ENCODE peak calls at places on chromosomes 2 and 18, in nine cellular contexts. D is astrocyte of the cerebellum; G is stimulated activated CD4-positive, alpha-beta T cell treated with anti-CD3 and anti-CD28 coated beads, Interleukin-2, amount 100 ng/mL, for 48 hours; U is hepatocyte; H is activated CD4-positive, alpha-beta T cell treated with anti-CD3 and anti-CD28 coated beads for 48 hours; Z is CD4-positive, alpha-beta memory T cell; E is hippocampal formation; S is dorsolateral prefrontal cortex; Q is endothelial cell. M is an unnamed sample.

GRCh38 chr2:10985260-10985659 is 73.5 kb downstream of the KCNF1 start:
- DNase-seq in Q (no peak), E (no peak), H (no peak), U (no peak), G (no peak), Z (no peak), S (no peak), D (no peak), M (no peak)

GRCh38 chr2:39871291-39871761 is 92.3 kb upstream of the THUMPD2 start:
- DNase-seq in E (no peak), D (peak), Q (no peak), S (no peak), Z (no peak), U (peak), H (no peak), G (no peak), M (no peak)

GRCh38 chr18:10089881-10090280 is 176.1 kb downstream of the VAPA start:
- DNase-seq in D (no peak), U (no peak), H (no peak), Q (no peak), G (no peak), E (no peak), S (no peak), Z (no peak), M (no peak)

GRCh38 chr2:162091325-162092007 is 17.5 kb upstream of the DPP4 start:
- DNase-seq in U (peak), S (no peak), Z (peak), H (peak), E (no peak), D (no peak), Q (no peak), G (no peak), M (no peak)

GRCh38 chr2:28552045-28552823 is 56.4 kb downstream of the PLB1 start:
- DNase-seq in D (peak), G (no peak), Z (no peak), U (no peak), E (no peak), Q (no peak), H (no peak), S (no peak), M (no peak)

GRCh38 chr2:23427976-23428375 is 43.0 kb downstream of the KLHL29 start:
- DNase-seq in D (no peak), Q (no peak), G (no peak), Z (no peak), E (no peak), H (no peak), S (no peak), U (no peak), M (no peak)

GRCh38 chr18:10518595-10519273 is 7.1 kb upstream of the NAPG start:
- DNase-seq in S (peak), U (peak), G (no peak), D (no peak), Z (no peak), E (peak), Q (no peak), H (no peak), M (no peak)

GRCh38 chr2:222884765-222885424 is 24.1 kb downstream of the ACSL3 start:
- DNase-seq in D (no peak), U (no peak), S (no peak), Q (no peak), H (no peak), E (no peak), Z (no peak), G (no peak), M (no peak)

GRCh38 chr2:88549616-88550292 is 77.5 kb downstream of the EIF2AK3 start:
- DNase-seq in E (no peak), Q (no peak), Z (no peak), G (no peak), D (no peak), H (no peak), U (no peak), S (no peak), M (peak)

GRCh38 chr2:190819835-190820234 is 60.8 kb upstream of the GLS start:
- DNase-seq in S (no peak), Z (no peak), G (no peak), H (no peak), Q (no peak), E (no peak), D (no peak), U (peak), M (no peak)